ENCODE peak calls at places on chromosomes 3 and 15, in six cellular contexts. G, S, P, E, K and M are unnamed samples. For H3K4me1, the result is how much of the 10 kb centered on the place peaks cover.

GRCh38 chr3:114361391-114361790 is 67.6 kb downstream of the TIGIT start:
- DNase-seq in G (no peak), S (no peak), P (no peak), E (no peak), K (no peak), M (no peak)

GRCh38 chr3:39540162-39540921 is 72.9 kb downstream of the MOBP start:
- DNase-seq in G (no peak), S (no peak), P (no peak), E (no peak), K (no peak), M (no peak)

GRCh38 chr3:128413003-128413370 is 53.7 kb downstream of the DNAJB8 start:
- DNase-seq in G (no peak), S (no peak), P (no peak), E (no peak), K (no peak), M (no peak)

GRCh38 chr15:60396100-60396499 is 1.7 kb downstream of the ANXA2 start:
- DNase-seq in G (no peak), S (no peak), P (no peak), E (peak), K (no peak), M (no peak)

GRCh38 chr15:48397841-48398240 is 66.6 kb downstream of the DUT start:
- DNase-seq in G (no peak), S (peak), P (peak), E (peak), K (peak), M (peak)

GRCh38 chr3:136818851-136819783 is at the start of gene SLC35G2:
- DNase-seq in G (no peak), S (peak), P (peak), E (peak), K (peak), M (peak)

GRCh38 chr15:23690450-23690852 is 3.3 kb upstream of the NDN start:
- DNase-seq in G (no peak), S (peak), P (peak), E (peak), K (peak), M (peak)

GRCh38 chr15:100601158-100601557 is 826 bp downstream of the LINS1 start:
- DNase-seq in G (no peak), S (no peak), P (no peak), E (no peak), K (peak), M (no peak)

GRCh38 chr15:73922186-73923151 is 3.8 kb upstream of the LOXL1 start:
- DNase-seq in G (no peak), S (no peak), P (peak), E (no peak), K (peak), M (peak)

GRCh38 chr3:46811615-46812236 is 51.5 kb downstream of the MYL3 start:
- DNase-seq in G (no peak), S (no peak), P (no peak), E (peak), K (peak), M (no peak)

GRCh38 chr3:88059380-88060160 is 515 bp downstream of the ZNF654 start:
- DNase-seq in G (no peak), S (no peak), P (peak), E (peak), K (peak), M (no peak)

GRCh38 chr3:54299169-54299935 is 177.0 kb downstream of the CACNA2D3 start:
- DNase-seq in G (no peak), S (no peak), P (no peak), E (no peak), K (peak), M (no peak)

GRCh38 chr3:60363817-60364216 is 887.4 kb downstream of the FHIT start:
- DNase-seq in G (no peak), S (no peak), P (no peak), E (no peak), K (no peak), M (no peak)

GRCh38 chr3:35498506-35499210 is 140.7 kb upstream of the ARPP21 start:
- DNase-seq in G (no peak), S (no peak), P (no peak), E (no peak), K (no peak), M (no peak)

GRCh38 chr3:8869613-8870012 is 93.7 kb downstream of the RAD18 start:
- DNase-seq in G (no peak), S (no peak), P (no peak), E (no peak), K (no peak), M (no peak)

GRCh38 chr3:11307830-11308432 is 35.7 kb downstream of the ATG7 start:
- DNase-seq in G (no peak), S (no peak), P (peak), E (no peak), K (no peak), M (no peak)

GRCh38 chr3:118636841-118637240 is 397.8 kb downstream of the IGSF11 start:
- DNase-seq in G (no peak), S (no peak), P (no peak), E (no peak), K (no peak), M (no peak)

DNA sequence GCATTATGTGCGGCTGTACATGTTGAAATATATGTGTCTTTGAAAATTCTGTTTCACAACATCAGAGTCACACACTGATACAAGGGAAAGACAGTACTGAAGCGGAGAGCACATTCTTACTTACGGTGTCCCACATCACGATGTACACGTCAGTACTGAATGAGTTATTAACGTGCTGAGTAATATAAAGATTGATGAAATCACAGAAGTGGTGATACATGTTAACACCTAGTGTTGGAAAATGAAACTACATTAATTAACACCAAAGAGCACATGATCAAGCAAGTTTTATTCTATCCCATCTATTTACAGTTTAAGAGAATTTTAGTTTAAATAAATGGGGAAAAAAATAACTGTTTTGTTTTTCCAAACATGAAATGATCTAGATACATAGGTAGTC is 15.6 kb downstream of the EOGT start:
- DNase-seq in G (no peak), S (no peak), P (no peak), E (no peak), K (no peak), M (no peak)
- H3K27ac ChIP-seq in G (no peak), S (no peak), P (peak), E (no peak), K (no peak), M (no peak)

GRCh38 chr3:98986073-98986472 is 84.6 kb upstream of the DCBLD2 start:
- DNase-seq in G (no peak), S (no peak), P (no peak), E (no peak), K (no peak), M (no peak)
- H3K4me1 ChIP-seq in G (under half), S (under half), P (under half), E (under half), K (under half), M (under half)

GRCh38 chr3:183698760-183699159 is 1.2 kb downstream of the YEATS2 start:
- DNase-seq in G (no peak), S (no peak), P (no peak), E (no peak), K (peak), M (no peak)
- H3K27ac ChIP-seq in G (peak), S (peak), P (peak), E (peak), K (peak), M (peak)

DNA sequence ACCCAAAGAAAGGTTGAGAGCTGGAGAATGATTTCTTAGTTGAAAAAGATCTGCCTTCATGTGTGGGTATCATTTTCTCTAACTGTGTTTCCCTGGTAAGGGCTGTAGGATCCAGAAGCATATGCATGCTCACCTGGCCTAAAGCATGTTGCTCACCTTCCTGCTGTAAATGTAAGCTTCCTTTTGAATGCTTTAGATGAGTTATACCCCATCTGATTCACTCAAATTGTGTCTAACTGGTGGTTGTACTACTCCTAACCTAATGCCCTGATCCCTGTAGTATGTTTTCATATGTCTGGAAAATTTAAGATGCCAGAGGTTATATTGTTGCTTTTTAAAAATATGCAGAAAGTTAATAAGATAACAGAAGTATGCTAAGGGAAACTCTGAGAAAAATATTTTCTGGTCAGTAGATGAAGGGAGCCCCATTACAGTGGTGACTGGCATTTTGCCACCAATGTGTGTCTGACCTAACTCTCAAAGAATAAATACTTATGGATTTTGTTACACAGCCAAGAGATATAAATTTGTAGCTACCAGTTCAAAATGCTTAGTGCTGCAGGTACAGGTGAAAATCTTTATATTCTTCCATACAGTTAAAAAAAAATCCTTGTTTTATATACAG is 7.7 kb downstream of the FILIP1L start:
- DNase-seq in G (no peak), S (no peak), P (no peak), E (no peak), K (no peak), M (no peak)
- H3K4me1 ChIP-seq in G (under half), S (under half), P (under half), E (under half), K (under half), M (half or more)

GRCh38 chr3:59246719-59247401 is 197.0 kb upstream of the CFAP20DC start:
- DNase-seq in G (no peak), S (no peak), P (no peak), E (no peak), K (no peak), M (no peak)

GRCh38 chr3:59247402-59247841 is 197.6 kb upstream of the CFAP20DC start:
- DNase-seq in G (no peak), S (no peak), P (no peak), E (no peak), K (peak), M (no peak)

GRCh38 chr3:59245300-59245878 is 195.6 kb upstream of the CFAP20DC start:
- DNase-seq in G (no peak), S (peak), P (no peak), E (no peak), K (no peak), M (peak)

GRCh38 chr3:59244343-59244742 is 194.5 kb upstream of the CFAP20DC start:
- DNase-seq in G (no peak), S (no peak), P (no peak), E (no peak), K (no peak), M (no peak)

DNA sequence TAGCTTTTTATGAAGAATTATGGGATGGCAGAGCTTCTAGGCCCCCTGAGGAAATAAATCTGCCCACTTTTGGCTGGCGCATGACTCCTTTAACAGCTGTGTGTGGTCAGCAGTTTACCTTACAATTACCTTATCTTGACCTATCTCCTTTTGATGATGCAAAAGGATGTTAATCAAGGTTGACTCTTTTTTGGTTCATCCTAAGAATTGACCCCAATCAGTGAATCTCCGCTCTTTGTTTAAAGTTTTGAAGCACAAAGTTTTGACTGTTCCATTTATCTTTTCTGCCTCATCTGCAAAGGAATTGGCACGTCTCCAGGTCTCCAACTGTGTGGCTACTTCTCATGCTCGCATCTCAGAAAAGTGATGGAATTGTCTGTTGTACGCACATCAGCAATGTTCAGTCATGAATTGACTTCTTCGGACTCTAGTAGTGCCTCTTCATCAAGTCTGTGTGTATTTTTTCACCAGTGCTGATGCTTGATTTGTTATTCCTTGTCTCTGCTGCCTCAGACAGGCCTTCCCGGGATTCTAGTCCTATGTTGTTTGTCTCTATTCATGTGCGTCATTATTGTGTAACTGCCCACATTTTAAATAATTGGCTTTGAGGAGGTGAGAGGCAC is 196.2 kb upstream of the CFAP20DC start:
- DNase-seq in G (no peak), S (peak), P (no peak), E (no peak), K (peak), M (no peak)
- H3K27ac ChIP-seq in G (no peak), S (peak), P (no peak), E (peak), K (no peak), M (no peak)

DNA sequence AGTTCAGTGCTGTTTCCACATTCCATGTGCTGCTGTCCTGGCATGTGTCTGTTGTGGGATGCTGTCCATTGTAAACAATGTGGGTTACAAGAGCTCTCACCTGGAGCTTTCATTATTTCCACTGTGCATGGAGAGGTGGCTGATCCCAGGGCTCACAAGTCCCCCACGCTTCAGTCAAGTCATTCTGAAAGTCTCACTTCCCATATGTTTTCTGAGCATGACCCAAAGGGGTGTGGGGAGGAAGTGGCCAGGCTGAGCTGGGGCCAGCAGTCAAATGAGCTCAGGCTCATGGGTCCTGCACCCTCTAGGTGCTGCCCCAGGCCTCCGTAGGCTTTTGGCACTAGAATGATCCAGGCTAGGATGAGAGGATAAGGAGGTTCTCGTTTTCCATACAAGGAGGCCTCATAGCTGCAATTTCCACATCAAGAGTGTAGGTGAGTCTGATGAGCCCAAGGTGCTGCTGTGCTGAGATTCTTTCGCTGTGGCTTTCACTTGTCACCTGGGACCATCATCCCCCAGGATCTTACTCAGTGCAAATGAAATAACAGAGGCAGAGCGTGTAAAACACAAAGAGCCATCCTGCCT is 22.0 kb downstream of the STARD5 start:
- DNase-seq in G (no peak), S (no peak), P (no peak), E (no peak), K (no peak), M (peak)
- H3K4me1 ChIP-seq in G (half or more), S (under half), P (under half), E (under half), K (under half), M (under half)

DNA sequence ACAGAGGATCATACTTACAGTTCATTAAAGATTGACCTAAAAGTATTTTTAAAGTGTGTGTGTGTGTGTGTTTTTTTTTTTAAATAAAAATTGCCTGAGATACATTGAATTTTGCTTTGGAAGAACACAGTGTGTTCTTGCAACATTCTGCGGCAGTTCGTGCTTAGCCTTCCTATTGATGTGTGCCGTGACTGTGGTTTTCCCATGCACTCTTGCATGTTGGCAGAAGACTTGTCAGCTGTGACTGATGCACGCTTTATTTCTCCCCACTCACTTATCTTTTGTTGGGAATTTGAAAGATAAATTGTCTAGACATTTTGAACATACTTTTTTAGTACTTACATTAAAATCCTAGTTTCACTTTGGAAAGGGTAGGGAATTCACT is 136.3 kb upstream of the LRRFIP2 start:
- DNase-seq in G (no peak), S (no peak), P (peak), E (no peak), K (no peak), M (no peak)
- H3K27ac ChIP-seq in G (no peak), S (no peak), P (no peak), E (no peak), K (no peak), M (no peak)